ENCODE peak calls at places on chromosomes 13 and 19, in five cellular contexts. Y, X, A, H and D are unnamed samples.

GRCh38 chr19:13665125-13665903 is 99.0 kb upstream of the MRI1 start:
- DNase-seq in Y (no peak), X (no peak), A (no peak), H (no peak), D (no peak)

GRCh38 chr13:35744566-35745203 is 268.2 kb upstream of the MAB21L1 start:
- DNase-seq in X (no peak), H (no peak), A (no peak), Y (peak; percentile 56), D (peak; percentile 38)

GRCh38 chr19:14022469-14022868 is 5.5 kb upstream of the RLN3 start:
- DNase-seq in H (no peak), A (no peak), Y (peak; percentile 55), X (no peak), D (no peak)

GRCh38 chr19:32373614-32374295 is 28.3 kb downstream of the ZNF507 start:
- DNase-seq in H (no peak), A (peak; percentile 25), X (no peak), Y (peak; percentile 99), D (peak; percentile 79)

GRCh38 chr19:49438261-49438660 is 3.1 kb downstream of the SLC17A7 start:
- DNase-seq in Y (no peak), H (no peak), X (no peak), A (no peak), D (no peak)

GRCh38 chr13:49421391-49421790 is 22.5 kb downstream of the CAB39L start:
- DNase-seq in X (no peak), A (no peak), H (no peak), Y (peak; percentile 27), D (peak; percentile 12)

GRCh38 chr13:38670627-38671026 is 16.2 kb upstream of the FREM2 start:
- DNase-seq in Y (peak; percentile 88), X (no peak), A (no peak), H (no peak), D (no peak)

GRCh38 chr13:110382229-110382628 is 75.1 kb downstream of the COL4A2 start:
- DNase-seq in H (no peak), X (no peak), Y (peak; percentile 62), A (no peak), D (no peak)

GRCh38 chr13:29569253-29570057 is 26.0 kb downstream of the SLC7A1 start:
- DNase-seq in X (peak; percentile 67), A (no peak), H (no peak), Y (no peak), D (no peak)

GRCh38 chr19:30255783-30256509 is 116.2 kb upstream of the ZNF536 start:
- DNase-seq in H (no peak), Y (no peak), A (no peak), X (no peak), D (no peak)

GRCh38 chr13:104074326-104074725 is 1008.1 kb upstream of the SLC10A2 start:
- DNase-seq in A (no peak), X (no peak), H (no peak), Y (peak; percentile 33), D (no peak)

GRCh38 chr19:33434886-33435705 is 61.6 kb downstream of the CEBPG start:
- DNase-seq in A (no peak), H (no peak), Y (peak; percentile 22), X (no peak), D (peak; percentile 62)

GRCh38 chr13:46963874-46964273 is 67.0 kb upstream of the HTR2A start:
- DNase-seq in X (no peak), A (no peak), H (no peak), Y (no peak), D (no peak)

GRCh38 chr13:71935166-71935840 is 68.3 kb upstream of the DACH1 start:
- DNase-seq in H (no peak), Y (no peak), X (no peak), A (no peak), D (no peak)

GRCh38 chr13:89900104-89900760 is 1447.3 kb upstream of the MIR17HG start:
- DNase-seq in Y (no peak), X (no peak), A (no peak), H (no peak), D (no peak)

GRCh38 chr13:50512602-50513527 is 330.6 kb downstream of the DLEU7 start:
- DNase-seq in H (peak; percentile 23), X (no peak), A (peak; percentile 61), Y (peak; percentile 70), D (peak; percentile 71)

GRCh38 chr19:47391510-47392223 is 27.7 kb downstream of the MEIS3 start:
- DNase-seq in H (peak; percentile 21), Y (peak; percentile 79), X (peak; percentile 79), A (peak; percentile 58), D (peak; percentile 87)

GRCh38 chr19:33508941-33509614 is 12.5 kb downstream of the PEPD start:
- DNase-seq in Y (peak; percentile 72), H (no peak), A (no peak), X (no peak), D (no peak)

GRCh38 chr19:17554968-17555479 is 425 bp upstream of the COLGALT1 start:
- DNase-seq in X (no peak), Y (no peak), A (no peak), H (no peak), D (no peak)

GRCh38 chr19:17556995-17557394 is 1.5 kb downstream of the COLGALT1 start:
- DNase-seq in A (no peak), X (no peak), H (no peak), Y (no peak), D (no peak)

GRCh38 chr19:17555929-17556813 is 722 bp downstream of the COLGALT1 start:
- DNase-seq in Y (peak; percentile 81), X (no peak), A (peak; percentile 36), H (no peak), D (peak; percentile 75)

GRCh38 chr19:17557461-17557860 is 2.0 kb downstream of the COLGALT1 start:
- DNase-seq in A (no peak), X (no peak), Y (no peak), H (no peak), D (no peak)

DNA sequence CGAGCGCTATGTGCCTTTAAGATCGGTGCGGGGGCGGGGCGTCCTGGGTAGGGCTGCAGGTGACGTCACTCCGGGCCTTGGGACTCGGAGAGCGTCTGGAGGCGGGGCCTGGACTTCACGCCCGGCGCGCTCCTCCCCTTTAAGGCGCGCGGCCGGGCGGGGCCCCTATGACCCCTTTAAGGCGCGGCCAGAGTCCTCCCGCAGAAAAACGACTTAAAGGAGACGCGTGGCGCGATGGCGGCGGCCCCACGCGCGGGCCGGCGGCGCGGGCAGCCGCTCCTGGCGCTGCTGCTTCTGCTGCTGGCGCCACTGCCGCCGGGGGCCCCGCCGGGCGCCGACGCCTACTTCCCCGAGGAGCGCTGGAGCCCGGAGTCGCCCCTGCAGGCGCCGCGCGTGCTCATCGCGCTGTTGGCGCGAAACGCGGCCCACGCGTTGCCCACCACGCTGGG is at the start of gene COLGALT1:
- DNase-seq in X (peak; percentile 98), A (peak; percentile 99), H (peak; percentile 96), Y (peak; percentile 98), D (peak; percentile 99)
- H3K4me1 ChIP-seq in X (no peaks in the 10 kb centered on the region), A (no peaks in the 10 kb centered on the region), H (peaks cover 18% of the 10 kb centered on the region), Y (no peaks in the 10 kb centered on the region), D (peaks cover 11% of the 10 kb centered on the region)

DNA sequence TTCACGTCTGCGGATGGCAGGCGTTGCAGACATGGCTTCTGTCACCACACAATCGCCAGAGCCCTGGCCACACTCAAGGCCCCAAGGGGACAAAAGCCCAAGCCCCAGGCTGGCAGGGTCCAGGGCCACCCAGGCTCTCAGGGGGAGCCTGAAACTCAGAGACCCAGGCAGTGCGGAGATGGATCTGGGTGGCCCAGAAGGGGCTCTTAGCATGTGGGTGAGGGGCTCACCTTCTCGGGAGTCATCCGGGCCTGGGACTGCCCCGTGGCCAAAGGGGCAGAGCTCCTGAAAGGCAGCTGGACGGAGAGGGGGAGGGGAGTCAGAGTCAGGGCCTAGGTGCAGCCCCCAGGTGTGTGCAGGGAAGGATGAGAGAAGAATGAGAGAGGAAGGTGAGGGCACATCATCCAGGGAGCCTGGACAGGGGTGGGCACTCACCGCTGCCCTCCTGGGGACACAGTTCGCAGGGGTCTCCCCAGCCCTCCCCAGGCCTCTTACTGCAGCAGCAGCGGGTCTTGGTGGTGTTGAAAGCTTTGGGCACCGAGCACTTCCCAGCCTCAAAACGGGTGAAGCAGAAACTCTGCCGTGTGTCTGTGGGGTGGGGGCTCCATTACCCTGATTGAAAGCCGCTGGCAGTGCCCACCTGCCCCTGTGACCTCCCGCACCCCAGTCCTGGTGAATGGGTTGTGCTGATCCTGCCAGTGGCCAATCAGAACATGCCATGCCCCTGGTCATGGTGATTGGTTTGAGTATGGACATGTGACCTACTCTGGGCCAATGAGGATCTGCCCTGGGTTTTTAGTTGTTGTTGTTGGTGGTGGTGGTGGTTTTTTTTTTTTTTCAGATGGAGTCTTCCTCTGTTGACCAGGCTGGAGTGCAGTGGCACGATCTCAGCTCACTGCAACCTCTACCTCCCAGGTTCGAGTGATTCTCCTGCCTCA is 37.4 kb downstream of the CCL25 start:
- DNase-seq in A (no peak), H (no peak), Y (no peak), X (no peak), D (no peak)
- H3K27ac ChIP-seq in A (no peak overlapping the region), H (no peak overlapping the region), Y (peak overlapping the region; percentile 23), X (no peak overlapping the region), D (no peak overlapping the region)

GRCh38 chr13:31413531-31413930 is 213.8 kb downstream of the B3GLCT start:
- DNase-seq in X (no peak), Y (no peak), A (no peak), H (no peak), D (no peak)
- H3K9me3 ChIP-seq in X (no peaks in the 10 kb centered on the region), Y (no peaks in the 10 kb centered on the region), A (no peaks in the 10 kb centered on the region), H (no peaks in the 10 kb centered on the region), D (no peaks in the 10 kb centered on the region)

GRCh38 chr13:51953347-51953746 is 57.9 kb downstream of the ATP7B start:
- DNase-seq in A (no peak), X (no peak), Y (no peak), H (no peak), D (no peak)
- H3K4me1 ChIP-seq in A (no peaks in the 10 kb centered on the region), X (no peaks in the 10 kb centered on the region), Y (no peaks in the 10 kb centered on the region), H (no peaks in the 10 kb centered on the region), D (peaks cover 13% of the 10 kb centered on the region)

DNA sequence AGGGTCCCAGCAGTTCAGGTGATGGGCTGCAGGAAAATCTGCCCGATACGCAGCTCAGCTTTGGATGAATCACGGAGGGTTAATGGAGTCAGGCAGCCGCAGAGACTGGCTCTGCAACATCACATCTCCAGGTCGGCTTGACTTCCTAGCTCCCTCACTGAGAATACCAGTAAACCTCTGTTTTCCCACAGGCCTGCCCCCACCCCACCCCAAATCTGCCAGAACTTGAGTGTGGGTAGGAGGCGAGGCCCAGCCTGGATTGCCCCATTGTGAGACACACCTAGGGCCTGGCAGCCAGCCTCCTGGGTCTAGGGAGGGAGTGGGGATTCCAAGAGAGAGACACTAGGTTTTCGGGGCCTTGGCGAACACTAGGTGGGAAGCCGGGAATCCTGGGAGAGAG is 3.7 kb upstream of the KRTDAP start:
- DNase-seq in H (no peak), Y (no peak), A (no peak), X (no peak), D (no peak)
- H3K27ac ChIP-seq in H (no peak overlapping the region), Y (no peak overlapping the region), A (no peak overlapping the region), X (no peak overlapping the region), D (no peak overlapping the region)

GRCh38 chr19:23440207-23440606 is 44.9 kb upstream of the ZNF91 start:
- DNase-seq in A (no peak), X (no peak), H (no peak), Y (no peak), D (peak; percentile 25)
- H3K9me3 ChIP-seq in A (no peaks in the 10 kb centered on the region), X (peaks cover 5% of the 10 kb centered on the region), H (peaks cover 19% of the 10 kb centered on the region), Y (no peaks in the 10 kb centered on the region), D (peaks cover 2% of the 10 kb centered on the region)

DNA sequence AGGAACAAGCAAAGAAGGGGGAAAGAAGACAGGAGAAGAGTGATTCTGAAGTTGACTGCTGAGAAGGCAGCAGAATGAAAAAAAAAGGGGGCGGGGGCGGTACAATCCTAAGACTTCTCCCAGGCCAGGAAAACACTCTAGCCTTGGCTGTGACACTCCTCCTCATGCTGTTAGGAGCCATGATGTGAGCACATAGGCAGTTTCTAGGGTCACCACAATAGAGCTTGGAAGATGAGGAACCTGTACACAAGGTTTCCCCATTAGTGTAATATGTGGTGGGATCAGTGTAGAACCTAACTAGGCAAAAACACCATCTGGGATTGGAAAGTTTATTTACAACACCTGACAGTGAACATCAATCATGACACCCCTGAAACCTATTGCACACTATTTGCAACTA is 86.9 kb downstream of the FOXO1 start:
- DNase-seq in Y (no peak), A (no peak), H (no peak), X (no peak), D (no peak)
- H3K4me1 ChIP-seq in Y (no peaks in the 10 kb centered on the region), A (peaks cover 9% of the 10 kb centered on the region), H (peaks cover 16% of the 10 kb centered on the region), X (no peaks in the 10 kb centered on the region), D (peaks cover 28% of the 10 kb centered on the region)